ENCODE peak calls at places on chromosomes 5 and 9, in ten cellular contexts. W, Q, Z, X, S, O, H, A, T and Y are unnamed samples.

GRCh38 chr9:114433720-114434255 is 46.0 kb upstream of the AKNA start:
- DNase-seq in W (no peak), Q (no peak), Z (no peak), X (no peak), S (no peak), O (no peak), H (no peak), A (no peak), T (peak), Y (no peak)

GRCh38 chr5:45225571-45226031 is 416.9 kb downstream of the MRPS30 start:
- DNase-seq in W (no peak), Q (no peak), Z (no peak), X (no peak), S (no peak), O (no peak), H (no peak), A (no peak), T (no peak), Y (no peak)

GRCh38 chr5:176180339-176180738 is 57.9 kb upstream of the SIMC1 start:
- DNase-seq in W (no peak), Q (no peak), Z (no peak), X (no peak), S (no peak), O (no peak), H (no peak), A (no peak), T (no peak), Y (no peak)

GRCh38 chr5:90503596-90503995 is 25.8 kb downstream of the LYSMD3 start:
- DNase-seq in W (no peak), Q (no peak), Z (no peak), X (no peak), S (no peak), O (no peak), H (no peak), A (no peak), T (no peak), Y (no peak)

GRCh38 chr9:116207371-116208111 is 54.0 kb downstream of the PAPPA start:
- DNase-seq in W (no peak), Q (no peak), Z (no peak), X (no peak), S (no peak), O (no peak), H (no peak), A (no peak), T (no peak), Y (no peak)

GRCh38 chr9:79526149-79526672 is 45.6 kb upstream of the TLE4 start:
- DNase-seq in W (no peak), Q (no peak), Z (no peak), X (no peak), S (no peak), O (no peak), H (no peak), A (no peak), T (no peak), Y (no peak)

GRCh38 chr9:3863114-3863528 is 337.3 kb upstream of the RFX3 start:
- DNase-seq in W (peak), Q (no peak), Z (peak), X (no peak), S (no peak), O (peak), H (no peak), A (no peak), T (no peak), Y (peak)

GRCh38 chr9:130835441-130836298 is 616 bp downstream of the ABL1 start:
- DNase-seq in W (peak), Q (no peak), Z (peak), X (peak), S (no peak), O (no peak), H (no peak), A (no peak), T (peak), Y (no peak)

GRCh38 chr5:81151546-81151945 is 81.6 kb upstream of the CKMT2 start:
- DNase-seq in W (no peak), Q (no peak), Z (no peak), X (no peak), S (peak), O (no peak), H (no peak), A (no peak), T (no peak), Y (no peak)

GRCh38 chr9:74783408-74783807 is 104.3 kb downstream of the TRPM6 start:
- DNase-seq in W (peak), Q (no peak), Z (no peak), X (no peak), S (no peak), O (no peak), H (no peak), A (no peak), T (no peak), Y (no peak)

GRCh38 chr5:168334161-168335094 is 43.0 kb downstream of the WWC1 start:
- DNase-seq in W (peak), Q (no peak), Z (peak), X (no peak), S (no peak), O (no peak), H (no peak), A (no peak), T (peak), Y (no peak)

GRCh38 chr5:106880656-106881055 is 790.1 kb downstream of the EFNA5 start:
- DNase-seq in W (no peak), Q (no peak), Z (no peak), X (no peak), S (no peak), O (peak), H (no peak), A (no peak), T (no peak), Y (no peak)

GRCh38 chr9:94912700-94913249 is 186.3 kb downstream of the AOPEP start:
- DNase-seq in W (peak), Q (no peak), Z (peak), X (no peak), S (no peak), O (peak), H (peak), A (no peak), T (no peak), Y (peak)

GRCh38 chr9:4393806-4394523 is 94.1 kb upstream of the GLIS3 start:
- DNase-seq in W (no peak), Q (no peak), Z (no peak), X (no peak), S (no peak), O (no peak), H (no peak), A (no peak), T (no peak), Y (no peak)

GRCh38 chr9:87818308-87818707 is 64.4 kb upstream of the SPATA31E1 start:
- DNase-seq in W (no peak), Q (no peak), Z (no peak), X (no peak), S (no peak), O (no peak), H (no peak), A (no peak), T (no peak), Y (no peak)

GRCh38 chr5:57033103-57033502 is 81.2 kb upstream of the MIER3 start:
- DNase-seq in W (peak), Q (no peak), Z (peak), X (peak), S (peak), O (peak), H (no peak), A (no peak), T (no peak), Y (peak)

GRCh38 chr5:57774439-57774838 is 291.8 kb upstream of the ACTBL2 start:
- DNase-seq in W (no peak), Q (no peak), Z (no peak), X (no peak), S (no peak), O (no peak), H (no peak), A (no peak), T (no peak), Y (no peak)

GRCh38 chr5:61881821-61882220 is 424.2 kb upstream of the KIF2A start:
- DNase-seq in W (no peak), Q (no peak), Z (no peak), X (no peak), S (no peak), O (no peak), H (no peak), A (no peak), T (no peak), Y (no peak)

GRCh38 chr5:2852446-2852845 is 101.0 kb upstream of the IRX2 start:
- DNase-seq in W (no peak), Q (no peak), Z (no peak), X (no peak), S (peak), O (no peak), H (no peak), A (no peak), T (no peak), Y (no peak)

GRCh38 chr5:93941897-93942296 is 200.5 kb upstream of the POU5F2 start:
- DNase-seq in W (no peak), Q (no peak), Z (no peak), X (no peak), S (no peak), O (no peak), H (no peak), A (no peak), T (no peak), Y (no peak)

GRCh38 chr5:143051244-143052058 is 281.3 kb downstream of the ARHGAP26 start:
- DNase-seq in W (no peak), Q (peak), Z (peak), X (peak), S (no peak), O (no peak), H (no peak), A (no peak), T (peak), Y (no peak)

GRCh38 chr5:141923443-141924313 is at the start of gene DELE1:
- DNase-seq in W (peak), Q (peak), Z (peak), X (peak), S (peak), O (peak), H (peak), A (peak), T (peak), Y (peak)

GRCh38 chr9:136726118-136726517 is 13.7 kb downstream of the DIPK1B start:
- DNase-seq in W (no peak), Q (no peak), Z (no peak), X (no peak), S (no peak), O (no peak), H (no peak), A (no peak), T (no peak), Y (no peak)

GRCh38 chr9:134032456-134033222 is 7.4 kb downstream of the BRD3OS start:
- DNase-seq in W (no peak), Q (no peak), Z (no peak), X (no peak), S (no peak), O (no peak), H (no peak), A (no peak), T (no peak), Y (no peak)

GRCh38 chr5:142542906-142543305 is 143.0 kb downstream of the FGF1 start:
- DNase-seq in W (no peak), Q (no peak), Z (no peak), X (peak), S (no peak), O (no peak), H (no peak), A (no peak), T (no peak), Y (peak)

GRCh38 chr5:39675676-39676075 is 250.9 kb upstream of the DAB2 start:
- DNase-seq in W (no peak), Q (no peak), Z (no peak), X (no peak), S (no peak), O (no peak), H (no peak), A (no peak), T (no peak), Y (no peak)

GRCh38 chr5:160155017-160155725 is 35.9 kb upstream of the PWWP2A start:
- DNase-seq in W (no peak), Q (no peak), Z (peak), X (no peak), S (no peak), O (no peak), H (no peak), A (no peak), T (no peak), Y (no peak)

GRCh38 chr9:8179381-8180053 is 379.9 kb upstream of the DMAC1 start:
- DNase-seq in W (no peak), Q (no peak), Z (no peak), X (no peak), S (no peak), O (no peak), H (no peak), A (no peak), T (no peak), Y (no peak)

GRCh38 chr5:53037141-53037859 is 48.1 kb downstream of the ITGA2 start:
- DNase-seq in W (peak), Q (no peak), Z (no peak), X (no peak), S (no peak), O (peak), H (no peak), A (no peak), T (no peak), Y (no peak)

GRCh38 chr5:121918238-121918637 is 43.5 kb upstream of the SRFBP1 start:
- DNase-seq in W (no peak), Q (no peak), Z (no peak), X (no peak), S (no peak), O (no peak), H (no peak), A (no peak), T (no peak), Y (no peak)

GRCh38 chr5:38259062-38259857 is 901 bp downstream of the EGFLAM start:
- DNase-seq in W (no peak), Q (no peak), Z (no peak), X (no peak), S (no peak), O (no peak), H (no peak), A (no peak), T (no peak), Y (no peak)

GRCh38 chr9:114213566-114213965 is 58.2 kb downstream of the COL27A1 start:
- DNase-seq in W (no peak), Q (no peak), Z (no peak), X (no peak), S (no peak), O (no peak), H (no peak), A (no peak), T (no peak), Y (no peak)

DNA sequence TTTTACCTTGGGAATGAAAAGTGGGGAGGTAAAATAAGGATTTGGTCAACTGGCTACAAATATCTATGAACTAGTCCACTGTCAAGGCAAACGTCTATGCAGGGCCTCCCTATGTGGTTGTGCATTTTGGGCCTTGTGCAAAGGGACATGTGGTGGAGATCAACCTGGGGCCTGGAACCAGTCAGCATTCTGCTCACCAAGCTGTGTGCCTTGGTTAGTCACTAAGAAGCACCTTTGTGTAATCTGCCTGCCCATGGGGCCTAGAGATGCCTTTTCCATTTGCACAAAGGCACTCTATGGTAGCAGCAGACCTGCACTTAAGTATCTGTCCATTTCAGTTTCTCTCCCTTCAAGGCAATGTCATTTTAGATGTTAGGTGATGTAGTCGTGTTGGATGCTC is 184.0 kb downstream of the GNAQ start:
- DNase-seq in W (no peak), Q (no peak), Z (no peak), X (no peak), S (no peak), O (no peak), H (no peak), A (no peak), T (no peak), Y (no peak)
- H3K4me3 ChIP-seq in W (no peak), Q (no peak), Z (no peak), X (no peak), S (no peak), O (no peak), H (no peak), A (no peak), T (no peak), Y (no peak)

GRCh38 chr9:110048473-110048975 is 159.4 kb downstream of the C9orf152 start:
- DNase-seq in W (peak), Q (peak), Z (peak), X (peak), S (peak), O (peak), H (peak), A (peak), T (peak), Y (peak)
- TF ChIP-seq POLR2A in W (peak), Q (peak), Z (peak), X (peak), S (peak), O (peak), H (no peak), A (peak), T (no peak), Y (peak)

GRCh38 chr9:15642369-15642962 is 89.6 kb downstream of the CCDC171 start:
- DNase-seq in W (peak), Q (no peak), Z (no peak), X (no peak), S (no peak), O (peak), H (no peak), A (no peak), T (no peak), Y (no peak)
- TF ChIP-seq CTCF in W (peak), Q (no peak), Z (peak), X (peak), S (peak), O (peak), H (no peak), A (peak), T (no peak), Y (no peak)

GRCh38 chr9:33288235-33288634 is 2.1 kb upstream of the NFX1 start:
- DNase-seq in W (no peak), Q (no peak), Z (no peak), X (no peak), S (no peak), O (no peak), H (no peak), A (no peak), T (no peak), Y (no peak)

GRCh38 chr9:33289936-33290246 is 425 bp upstream of the NFX1 start:
- DNase-seq in W (no peak), Q (no peak), Z (no peak), X (no peak), S (no peak), O (no peak), H (no peak), A (no peak), T (no peak), Y (no peak)

GRCh38 chr9:33288828-33289483 is 1.4 kb upstream of the NFX1 start:
- DNase-seq in W (no peak), Q (no peak), Z (no peak), X (no peak), S (no peak), O (no peak), H (no peak), A (no peak), T (peak), Y (no peak)

GRCh38 chr9:33290247-33290993 is at the start of gene NFX1:
- DNase-seq in W (peak), Q (peak), Z (peak), X (peak), S (peak), O (peak), H (peak), A (peak), T (peak), Y (peak)

GRCh38 chr9:33289501-33289900 is 815 bp upstream of the NFX1 start:
- DNase-seq in W (no peak), Q (no peak), Z (peak), X (peak), S (no peak), O (no peak), H (peak), A (no peak), T (peak), Y (peak)
- H3K4me3 ChIP-seq in W (peak), Q (peak), Z (no peak), X (no peak), S (peak), O (peak), H (peak), A (peak), T (peak), Y (no peak)

GRCh38 chr9:38004809-38005560 is 64.0 kb downstream of the SHB start:
- DNase-seq in W (no peak), Q (no peak), Z (no peak), X (no peak), S (no peak), O (no peak), H (peak), A (no peak), T (no peak), Y (no peak)
- TF ChIP-seq POLR2A in W (no peak), Q (no peak), Z (no peak), X (no peak), S (no peak), O (no peak), H (no peak), A (no peak), T (no peak), Y (no peak)

GRCh38 chr5:14873093-14873492 is 1.5 kb upstream of the ANKH start:
- DNase-seq in W (no peak), Q (no peak), Z (no peak), X (no peak), S (no peak), O (no peak), H (no peak), A (no peak), T (no peak), Y (no peak)

GRCh38 chr5:14871084-14871572 is 450 bp downstream of the ANKH start:
- DNase-seq in W (peak), Q (peak), Z (peak), X (peak), S (no peak), O (no peak), H (peak), A (no peak), T (peak), Y (peak)

GRCh38 chr5:14871573-14872069 is at the start of gene ANKH:
- DNase-seq in W (peak), Q (peak), Z (peak), X (peak), S (no peak), O (peak), H (peak), A (peak), T (peak), Y (peak)

GRCh38 chr5:14873790-14874189 is 2.2 kb upstream of the ANKH start:
- DNase-seq in W (no peak), Q (no peak), Z (no peak), X (no peak), S (no peak), O (no peak), H (no peak), A (no peak), T (no peak), Y (no peak)

DNA sequence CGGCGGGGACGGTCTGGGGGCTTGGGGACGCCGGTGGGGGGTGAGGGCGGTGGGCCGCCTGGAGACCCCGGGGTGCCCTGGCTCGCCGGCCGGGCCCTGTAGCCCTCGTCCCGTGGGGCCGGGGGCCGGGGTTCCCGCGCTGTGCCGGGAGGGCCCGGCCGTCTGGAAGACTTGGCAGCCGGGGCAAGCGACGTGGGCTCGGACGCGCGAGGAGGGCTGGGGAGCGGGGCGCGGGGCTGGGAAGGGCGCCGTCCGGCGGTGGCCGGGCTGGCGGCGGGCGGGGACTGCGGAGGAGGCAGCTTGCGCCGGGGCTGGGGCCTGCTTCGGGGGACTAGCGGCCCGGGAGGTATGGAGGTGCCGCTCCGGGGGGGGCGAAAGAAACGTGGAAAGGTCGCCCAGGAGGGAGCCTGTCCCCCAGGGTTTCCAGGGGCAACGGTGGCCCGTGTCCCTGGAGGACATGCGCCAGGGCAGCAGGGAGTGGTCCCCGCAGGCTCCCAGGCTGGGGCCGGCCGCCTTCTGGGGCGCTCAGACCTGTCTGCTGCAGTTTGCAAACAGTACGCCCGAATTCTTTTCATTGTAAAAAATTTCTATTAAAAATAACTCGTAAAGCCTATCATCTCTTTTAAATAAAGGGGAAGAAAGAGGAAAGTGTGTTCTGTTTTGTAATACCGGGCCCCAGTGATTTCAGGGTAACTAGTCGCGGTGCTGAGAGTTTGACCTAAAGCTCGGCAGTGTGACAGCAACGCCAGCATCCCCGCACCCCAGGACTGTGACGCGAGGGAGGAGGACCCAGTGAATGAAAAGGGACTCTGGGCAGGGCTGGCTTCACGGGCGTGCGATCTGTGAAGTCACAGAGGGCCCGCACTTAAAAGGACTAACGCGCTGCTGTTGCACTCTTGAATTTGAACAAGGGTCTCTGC is 752 bp upstream of the ANKH start:
- DNase-seq in W (peak), Q (peak), Z (peak), X (peak), S (no peak), O (no peak), H (peak), A (peak), T (peak), Y (peak)
- TF ChIP-seq CTCF in W (peak), Q (peak), Z (no peak), X (no peak), S (no peak), O (no peak), H (no peak), A (no peak), T (no peak), Y (no peak)

GRCh38 chr9:72952394-72952720 is 496 bp downstream of the ALDH1A1 start:
- DNase-seq in W (peak), Q (no peak), Z (no peak), X (no peak), S (no peak), O (no peak), H (no peak), A (no peak), T (no peak), Y (no peak)
- H3K4me3 ChIP-seq in W (peak), Q (peak), Z (peak), X (no peak), S (peak), O (no peak), H (peak), A (peak), T (peak), Y (no peak)